ENCODE peak calls at places on chromosomes 13 and 19, in ten cellular contexts. U is mesenchymal stem cell; A is CD4-positive, CD25-positive, alpha-beta regulatory T cell; B is right lobe of liver; V is caudate nucleus; M is CD4-positive, alpha-beta memory T cell; R is psoas muscle; N is RWPE1; I is dorsolateral prefrontal cortex; E is astrocyte. H is an unnamed sample.

GRCh38 chr19:3227054-3227626 is 2.7 kb downstream of the CELF5 start:
- DNase-seq in U (no peak), A (no peak), B (no peak), V (no peak), M (no peak), R (no peak), N (no peak), I (no peak), E (no peak), H (no peak)

GRCh38 chr13:91347996-91348905 is 764 bp downstream of the MIR17HG start:
- DNase-seq in U (peak), A (peak), B (peak), V (peak), M (peak), R (peak), N (peak), I (peak), E (peak), H (peak)

GRCh38 chr13:89748716-89749115 is 1598.8 kb upstream of the MIR17HG start:
- DNase-seq in U (no peak), A (no peak), B (no peak), V (no peak), M (no peak), R (no peak), N (no peak), I (no peak), E (peak), H (no peak)

GRCh38 chr13:111859361-111860105 is 207.4 kb upstream of the SOX1 start:
- DNase-seq in U (no peak), A (no peak), B (peak), V (no peak), M (no peak), R (no peak), N (no peak), I (no peak), E (no peak), H (no peak)

GRCh38 chr19:49442793-49443365 is 1.6 kb upstream of the SLC17A7 start:
- DNase-seq in U (peak), A (peak), B (peak), V (no peak), M (no peak), R (peak), N (peak), I (peak), E (peak), H (peak)

GRCh38 chr13:78875792-78876580 is 217.0 kb upstream of the OBI1 start:
- DNase-seq in U (no peak), A (peak), B (peak), V (no peak), M (no peak), R (no peak), N (no peak), I (no peak), E (no peak), H (no peak)

GRCh38 chr19:49589391-49589790 is 1.6 kb upstream of the PRR12 start:
- DNase-seq in U (no peak), A (no peak), B (no peak), V (no peak), M (no peak), R (no peak), N (no peak), I (no peak), E (no peak), H (no peak)

GRCh38 chr19:8334458-8335342 is 8.4 kb downstream of the KANK3 start:
- DNase-seq in U (peak), A (peak), B (peak), V (no peak), M (peak), R (no peak), N (peak), I (no peak), E (peak), H (peak)

GRCh38 chr13:60627071-60627686 is 230.2 kb downstream of the TDRD3 start:
- DNase-seq in U (peak), A (peak), B (no peak), V (no peak), M (no peak), R (no peak), N (peak), I (no peak), E (peak), H (peak)

GRCh38 chr19:18762125-18763023 is 28.7 kb downstream of the COMP start:
- DNase-seq in U (no peak), A (no peak), B (peak), V (no peak), M (no peak), R (peak), N (peak), I (no peak), E (peak), H (peak)

GRCh38 chr19:46717716-46718143 is 816 bp upstream of the PRKD2 start:
- DNase-seq in U (no peak), A (peak), B (no peak), V (no peak), M (no peak), R (no peak), N (no peak), I (no peak), E (no peak), H (no peak)

GRCh38 chr13:45325806-45326205 is 15.2 kb downstream of the TPT1 start:
- DNase-seq in U (peak), A (no peak), B (no peak), V (no peak), M (no peak), R (peak), N (peak), I (peak), E (peak), H (peak)

GRCh38 chr13:31699650-31700049 is 39.7 kb upstream of the RXFP2 start:
- DNase-seq in U (no peak), A (no peak), B (no peak), V (no peak), M (no peak), R (no peak), N (no peak), I (no peak), E (no peak), H (no peak)

GRCh38 chr13:34627499-34627898 is 314.6 kb upstream of the NBEA start:
- DNase-seq in U (no peak), A (no peak), B (no peak), V (no peak), M (no peak), R (no peak), N (no peak), I (no peak), E (no peak), H (no peak)

GRCh38 chr13:105048685-105049084 is 1486.8 kb downstream of the EFNB2 start:
- DNase-seq in U (no peak), A (no peak), B (no peak), V (no peak), M (no peak), R (no peak), N (no peak), I (no peak), E (no peak), H (no peak)

GRCh38 chr19:31378404-31378803 is 29.2 kb upstream of the TSHZ3 start:
- DNase-seq in U (peak), A (no peak), B (no peak), V (no peak), M (no peak), R (peak), N (peak), I (no peak), E (peak), H (peak)

DNA sequence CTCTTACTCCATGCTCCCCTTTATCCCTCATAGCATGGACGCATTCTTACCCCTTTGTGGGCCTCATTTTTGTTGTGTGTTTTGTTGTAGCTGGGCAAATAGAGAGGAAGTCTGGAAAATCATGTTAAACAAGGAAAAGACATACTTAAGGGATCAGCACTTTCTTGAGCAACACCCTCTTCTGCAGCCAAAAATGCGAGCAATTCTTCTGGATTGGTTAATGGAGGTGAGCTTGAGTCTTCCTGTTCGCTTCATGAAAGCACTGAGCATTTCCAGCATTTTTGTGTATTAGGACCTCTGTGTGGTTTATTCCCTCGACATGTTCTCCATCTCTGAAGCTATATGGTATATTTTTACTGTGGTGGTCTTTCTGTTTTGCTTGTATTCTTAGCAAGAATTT is 5.5 kb downstream of the CCNE1 start:
- DNase-seq in U (no peak), A (no peak), B (no peak), V (no peak), M (no peak), R (no peak), N (no peak), I (no peak), E (no peak), H (no peak)
- H3K27ac ChIP-seq in U (no peak), A (no peak), B (no peak), V (no peak), M (no peak), R (no peak), N (no peak), I (no peak), E (no peak), H (no peak)

GRCh38 chr13:40688781-40689180 is 22.3 kb upstream of the FOXO1 start:
- DNase-seq in U (no peak), A (no peak), B (no peak), V (no peak), M (no peak), R (no peak), N (no peak), I (no peak), E (no peak), H (no peak)
- H3K27ac ChIP-seq in U (no peak), A (no peak), B (no peak), V (no peak), M (no peak), R (no peak), N (no peak), I (no peak), E (no peak), H (no peak)

GRCh38 chr19:13026478-13026999 is 31.3 kb downstream of the NFIX start:
- DNase-seq in U (peak), A (no peak), B (peak), V (no peak), M (no peak), R (no peak), N (no peak), I (no peak), E (peak), H (peak)

GRCh38 chr19:13028027-13028426 is 32.8 kb downstream of the NFIX start:
- DNase-seq in U (no peak), A (no peak), B (no peak), V (no peak), M (no peak), R (no peak), N (no peak), I (no peak), E (no peak), H (no peak)

GRCh38 chr19:13025819-13026477 is 30.7 kb downstream of the NFIX start:
- DNase-seq in U (no peak), A (no peak), B (no peak), V (no peak), M (no peak), R (no peak), N (no peak), I (no peak), E (no peak), H (no peak)

GRCh38 chr19:13027031-13027430 is 31.8 kb downstream of the NFIX start:
- DNase-seq in U (no peak), A (no peak), B (no peak), V (no peak), M (no peak), R (no peak), N (no peak), I (no peak), E (no peak), H (no peak)

GRCh38 chr19:13027557-13027956 is 32.3 kb downstream of the NFIX start:
- DNase-seq in U (no peak), A (no peak), B (no peak), V (no peak), M (no peak), R (no peak), N (no peak), I (no peak), E (no peak), H (no peak)
- H3K27ac ChIP-seq in U (no peak), A (no peak), B (no peak), V (peak), M (no peak), R (peak), N (peak), I (peak), E (peak), H (no peak)

DNA sequence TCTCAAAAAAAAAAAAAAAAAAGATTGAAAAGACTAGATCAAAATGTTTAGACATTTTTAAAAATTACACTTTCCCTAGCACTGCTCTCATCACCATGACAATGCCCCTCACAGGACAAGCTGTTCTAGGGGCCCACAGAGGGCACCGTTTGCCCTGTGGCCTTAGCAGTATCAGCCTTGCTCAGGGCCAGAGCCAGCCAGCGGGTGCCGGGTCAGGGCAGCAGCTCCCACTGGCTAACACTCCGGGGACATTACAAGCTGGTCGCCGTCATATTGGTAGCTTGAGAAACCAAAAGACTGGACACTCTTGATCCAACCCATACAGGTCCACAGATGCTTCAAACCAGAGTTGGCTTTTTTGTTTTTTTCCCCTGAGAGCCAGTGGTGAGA is 18.0 kb downstream of the CAPN12 start:
- DNase-seq in U (no peak), A (no peak), B (no peak), V (no peak), M (no peak), R (no peak), N (no peak), I (no peak), E (no peak), H (no peak)
- H3K27ac ChIP-seq in U (peak), A (no peak), B (peak), V (no peak), M (no peak), R (no peak), N (peak), I (peak), E (no peak), H (no peak)

GRCh38 chr19:45179063-45179847 is 671 bp downstream of the BLOC1S3 start:
- DNase-seq in U (peak), A (peak), B (peak), V (no peak), M (peak), R (peak), N (no peak), I (no peak), E (peak), H (peak)

GRCh38 chr19:45182758-45183157 is 4.2 kb downstream of the BLOC1S3 start:
- DNase-seq in U (no peak), A (no peak), B (no peak), V (no peak), M (no peak), R (no peak), N (no peak), I (no peak), E (no peak), H (no peak)

GRCh38 chr19:45178262-45179062 is at the start of gene BLOC1S3:
- DNase-seq in U (peak), A (peak), B (peak), V (peak), M (peak), R (peak), N (peak), I (peak), E (peak), H (peak)

GRCh38 chr19:45177817-45178261 is at the start of gene TRAPPC6A:
- DNase-seq in U (peak), A (no peak), B (no peak), V (no peak), M (no peak), R (no peak), N (peak), I (no peak), E (peak), H (no peak)

GRCh38 chr19:45179848-45180370 is 1.3 kb downstream of the BLOC1S3 start:
- DNase-seq in U (no peak), A (no peak), B (no peak), V (no peak), M (no peak), R (no peak), N (no peak), I (no peak), E (no peak), H (no peak)
- H3K27ac ChIP-seq in U (no peak), A (peak), B (no peak), V (no peak), M (peak), R (peak), N (peak), I (peak), E (peak), H (peak)

GRCh38 chr19:35991731-35992450 is 3.1 kb upstream of the SDHAF1 start:
- DNase-seq in U (no peak), A (no peak), B (no peak), V (no peak), M (no peak), R (no peak), N (no peak), I (no peak), E (peak), H (no peak)
- H3K27ac ChIP-seq in U (no peak), A (no peak), B (no peak), V (no peak), M (no peak), R (no peak), N (no peak), I (no peak), E (no peak), H (no peak)

DNA sequence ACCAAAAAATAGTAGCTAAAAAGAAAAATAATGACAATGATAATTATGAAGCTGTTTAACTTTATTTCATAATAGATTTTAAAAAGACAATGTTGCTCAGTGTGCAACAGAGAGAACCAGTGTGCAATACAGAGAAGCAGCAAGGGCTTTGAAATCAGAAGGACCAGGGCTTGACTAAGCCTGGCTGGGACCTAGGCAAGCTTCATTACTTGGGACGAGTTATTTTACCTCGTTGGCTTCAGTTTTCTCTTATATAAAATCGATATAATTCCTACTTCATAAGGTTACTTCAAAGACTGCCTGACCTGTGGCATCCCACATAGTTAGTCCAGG is 56.9 kb downstream of the MBNL2 start:
- DNase-seq in U (no peak), A (no peak), B (no peak), V (no peak), M (no peak), R (no peak), N (no peak), I (no peak), E (no peak), H (no peak)
- H3K27ac ChIP-seq in U (peak), A (no peak), B (peak), V (no peak), M (no peak), R (peak), N (no peak), I (no peak), E (no peak), H (peak)

GRCh38 chr19:50844296-50844935 is 10.3 kb upstream of the KLK3 start:
- DNase-seq in U (no peak), A (no peak), B (no peak), V (no peak), M (no peak), R (no peak), N (no peak), I (no peak), E (no peak), H (no peak)

GRCh38 chr19:50842130-50842529 is 8.8 kb upstream of the KLK15 start:
- DNase-seq in U (no peak), A (no peak), B (no peak), V (no peak), M (no peak), R (no peak), N (no peak), I (no peak), E (no peak), H (no peak)

GRCh38 chr19:50843205-50843604 is 9.8 kb upstream of the KLK15 start:
- DNase-seq in U (no peak), A (no peak), B (no peak), V (no peak), M (no peak), R (no peak), N (no peak), I (no peak), E (no peak), H (no peak)

GRCh38 chr19:50839712-50840655 is 6.6 kb upstream of the KLK15 start:
- DNase-seq in U (no peak), A (no peak), B (no peak), V (no peak), M (no peak), R (no peak), N (no peak), I (no peak), E (no peak), H (no peak)

GRCh38 chr19:50843701-50844221 is 10.4 kb upstream of the KLK15 start:
- DNase-seq in U (no peak), A (no peak), B (no peak), V (no peak), M (no peak), R (no peak), N (no peak), I (no peak), E (no peak), H (no peak)
- H3K27ac ChIP-seq in U (no peak), A (no peak), B (no peak), V (no peak), M (no peak), R (no peak), N (no peak), I (no peak), E (no peak), H (no peak)

DNA sequence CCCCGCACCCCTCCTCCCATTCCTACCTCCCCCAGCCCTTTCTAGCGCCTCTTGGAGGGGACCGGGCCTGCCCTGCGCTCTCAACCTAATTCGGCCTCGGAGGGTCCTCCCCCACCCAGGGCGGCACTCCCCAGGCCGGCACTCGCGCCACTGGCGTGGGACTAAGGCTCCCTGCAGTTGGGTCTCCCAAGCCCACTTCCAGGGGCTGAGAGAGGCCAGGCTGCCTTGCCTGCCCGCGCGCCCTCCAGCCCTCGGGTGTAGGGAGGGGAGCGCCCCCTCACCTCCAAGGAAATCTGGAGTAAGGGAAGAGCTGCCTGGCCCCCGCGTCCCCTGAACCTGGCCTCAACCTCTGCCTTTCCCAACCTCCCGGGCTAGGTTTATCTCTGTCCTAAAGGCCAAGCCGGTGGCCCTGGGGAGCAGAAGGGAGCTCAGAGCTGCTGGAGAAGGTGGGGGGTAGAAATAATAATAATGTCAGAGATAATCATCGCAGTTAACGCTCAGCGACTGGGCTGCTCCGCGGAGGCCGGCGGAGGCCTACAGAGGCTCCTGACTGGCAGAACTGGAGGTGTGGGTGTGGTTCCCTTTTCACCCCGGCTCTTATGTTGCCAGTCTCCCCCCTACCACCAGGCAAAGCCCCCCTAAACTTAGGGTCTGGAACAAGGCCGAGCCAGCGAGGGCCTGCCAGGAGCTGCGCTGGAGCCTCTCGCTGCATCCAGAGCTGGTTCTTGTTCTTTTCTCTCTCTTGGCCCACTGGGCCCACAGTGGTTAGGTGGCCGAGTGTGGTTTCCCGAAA is 9.6 kb downstream of the ZIC2 start:
- DNase-seq in U (no peak), A (no peak), B (no peak), V (no peak), M (no peak), R (no peak), N (no peak), I (no peak), E (no peak), H (no peak)
- H3K27ac ChIP-seq in U (peak), A (no peak), B (no peak), V (peak), M (no peak), R (no peak), N (no peak), I (peak), E (peak), H (no peak)

DNA sequence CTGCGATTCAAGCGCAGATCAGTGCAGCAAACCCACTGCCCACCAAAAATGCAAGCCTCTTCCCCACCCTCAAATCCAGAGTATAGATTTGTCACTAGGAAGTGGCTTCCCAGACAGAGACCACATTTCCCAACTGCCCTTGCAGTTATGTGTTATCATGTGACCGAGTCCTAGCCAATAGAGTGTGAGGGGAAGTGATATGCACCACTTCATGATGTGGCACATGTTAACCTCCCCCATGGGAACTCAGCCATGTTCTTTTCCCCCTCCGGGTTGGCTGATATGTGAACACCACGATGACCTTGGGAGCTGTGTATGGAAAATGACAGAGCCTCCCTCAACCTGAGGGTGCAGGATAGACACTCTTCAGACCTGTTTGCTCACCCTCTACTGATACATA is 50.8 kb downstream of the MBD3L2B start:
- DNase-seq in U (no peak), A (peak), B (no peak), V (no peak), M (no peak), R (no peak), N (no peak), I (no peak), E (no peak), H (no peak)
- H3K27ac ChIP-seq in U (no peak), A (no peak), B (no peak), V (no peak), M (no peak), R (no peak), N (no peak), I (no peak), E (no peak), H (no peak)